ENCODE peak calls at places on chromosomes 2 and 18, in nine cellular contexts. One of them, this sample, is unnamed.

GRCh38 chr2:100554788-100555407 is 7.9 kb upstream of the PDCL3 start:
- DNase-seq in right atrium auricular region: no peak
- DNase-seq in tibial nerve: no peak
- DNase-seq in heart right ventricle: no peak
- DNase-seq in left lung: no peak
- DNase-seq in mesendoderm: no peak
- DNase-seq in CD8-positive, alpha-beta memory T cell: peak; percentile 43
- DNase-seq in CD8-positive, alpha-beta T cell: peak; percentile 22
- DNase-seq in A549: no peak
- DNase-seq in this sample: peak; percentile 22

GRCh38 chr18:220708-221107 is 47.1 kb downstream of the THOC1 start:
- DNase-seq in right atrium auricular region: no peak
- DNase-seq in tibial nerve: no peak
- DNase-seq in heart right ventricle: no peak
- DNase-seq in left lung: no peak
- DNase-seq in mesendoderm: no peak
- DNase-seq in CD8-positive, alpha-beta memory T cell: no peak
- DNase-seq in CD8-positive, alpha-beta T cell: no peak
- DNase-seq in A549: no peak
- DNase-seq in this sample: no peak

GRCh38 chr2:64135421-64135820 is 8.8 kb downstream of the PELI1 start:
- DNase-seq in right atrium auricular region: no peak
- DNase-seq in tibial nerve: no peak
- DNase-seq in heart right ventricle: no peak
- DNase-seq in left lung: no peak
- DNase-seq in mesendoderm: no peak
- DNase-seq in CD8-positive, alpha-beta memory T cell: no peak
- DNase-seq in CD8-positive, alpha-beta T cell: no peak
- DNase-seq in A549: no peak
- DNase-seq in this sample: no peak

GRCh38 chr2:232336241-232336736 is 42.3 kb upstream of the ALPP start:
- DNase-seq in right atrium auricular region: no peak
- DNase-seq in tibial nerve: no peak
- DNase-seq in heart right ventricle: no peak
- DNase-seq in left lung: no peak
- DNase-seq in mesendoderm: no peak
- DNase-seq in CD8-positive, alpha-beta memory T cell: no peak
- DNase-seq in CD8-positive, alpha-beta T cell: no peak
- DNase-seq in A549: no peak
- DNase-seq in this sample: no peak

GRCh38 chr2:205706769-205707375 is 24.6 kb downstream of the NRP2 start:
- DNase-seq in right atrium auricular region: peak; percentile 83
- DNase-seq in tibial nerve: peak; percentile 47
- DNase-seq in heart right ventricle: peak; percentile 75
- DNase-seq in left lung: no peak
- DNase-seq in mesendoderm: peak; percentile 35
- DNase-seq in CD8-positive, alpha-beta memory T cell: no peak
- DNase-seq in CD8-positive, alpha-beta T cell: peak; percentile 13
- DNase-seq in A549: peak; percentile 77
- DNase-seq in this sample: no peak

GRCh38 chr2:69013123-69013836 is at the start of gene ANTXR1:
- DNase-seq in right atrium auricular region: no peak
- DNase-seq in tibial nerve: peak; percentile 36
- DNase-seq in heart right ventricle: peak; percentile 56
- DNase-seq in left lung: peak; percentile 82
- DNase-seq in mesendoderm: peak; percentile 90
- DNase-seq in CD8-positive, alpha-beta memory T cell: peak; percentile 3
- DNase-seq in CD8-positive, alpha-beta T cell: no peak
- DNase-seq in A549: peak; percentile 82
- DNase-seq in this sample: no peak

GRCh38 chr2:28521663-28522062 is 25.8 kb downstream of the PLB1 start:
- DNase-seq in right atrium auricular region: peak; percentile 40
- DNase-seq in tibial nerve: no peak
- DNase-seq in heart right ventricle: no peak
- DNase-seq in left lung: no peak
- DNase-seq in mesendoderm: peak; percentile 22
- DNase-seq in CD8-positive, alpha-beta memory T cell: no peak
- DNase-seq in CD8-positive, alpha-beta T cell: no peak
- DNase-seq in A549: no peak
- DNase-seq in this sample: no peak

GRCh38 chr2:70069049-70069448 is 18.2 kb upstream of the PCBP1 start:
- DNase-seq in right atrium auricular region: no peak
- DNase-seq in tibial nerve: no peak
- DNase-seq in heart right ventricle: no peak
- DNase-seq in left lung: no peak
- DNase-seq in mesendoderm: no peak
- DNase-seq in CD8-positive, alpha-beta memory T cell: peak; percentile 77
- DNase-seq in CD8-positive, alpha-beta T cell: peak; percentile 58
- DNase-seq in A549: no peak
- DNase-seq in this sample: peak; percentile 99

GRCh38 chr2:127138281-127138680 is 31.3 kb upstream of the BIN1 start:
- DNase-seq in right atrium auricular region: peak; percentile 53
- DNase-seq in tibial nerve: no peak
- DNase-seq in heart right ventricle: no peak
- DNase-seq in left lung: no peak
- DNase-seq in mesendoderm: no peak
- DNase-seq in CD8-positive, alpha-beta memory T cell: no peak
- DNase-seq in CD8-positive, alpha-beta T cell: no peak
- DNase-seq in A549: no peak
- DNase-seq in this sample: no peak

GRCh38 chr18:3972291-3972985 is 482.7 kb downstream of the DLGAP1 start:
- DNase-seq in right atrium auricular region: no peak
- DNase-seq in tibial nerve: no peak
- DNase-seq in heart right ventricle: no peak
- DNase-seq in left lung: no peak
- DNase-seq in mesendoderm: peak; percentile 79
- DNase-seq in CD8-positive, alpha-beta memory T cell: no peak
- DNase-seq in CD8-positive, alpha-beta T cell: no peak
- DNase-seq in A549: no peak
- DNase-seq in this sample: no peak

GRCh38 chr2:64311948-64312621 is 141.9 kb upstream of the LGALSL start:
- DNase-seq in right atrium auricular region: peak; percentile 89
- DNase-seq in tibial nerve: peak; percentile 70
- DNase-seq in heart right ventricle: peak; percentile 81
- DNase-seq in left lung: no peak
- DNase-seq in mesendoderm: peak; percentile 73
- DNase-seq in CD8-positive, alpha-beta memory T cell: no peak
- DNase-seq in CD8-positive, alpha-beta T cell: no peak
- DNase-seq in A549: peak; percentile 53
- DNase-seq in this sample: peak; percentile 83

GRCh38 chr18:5475252-5475651 is 68.5 kb downstream of the EPB41L3 start:
- DNase-seq in right atrium auricular region: no peak
- DNase-seq in tibial nerve: no peak
- DNase-seq in heart right ventricle: no peak
- DNase-seq in left lung: no peak
- DNase-seq in mesendoderm: no peak
- DNase-seq in CD8-positive, alpha-beta memory T cell: no peak
- DNase-seq in CD8-positive, alpha-beta T cell: no peak
- DNase-seq in A549: no peak
- DNase-seq in this sample: no peak

DNA sequence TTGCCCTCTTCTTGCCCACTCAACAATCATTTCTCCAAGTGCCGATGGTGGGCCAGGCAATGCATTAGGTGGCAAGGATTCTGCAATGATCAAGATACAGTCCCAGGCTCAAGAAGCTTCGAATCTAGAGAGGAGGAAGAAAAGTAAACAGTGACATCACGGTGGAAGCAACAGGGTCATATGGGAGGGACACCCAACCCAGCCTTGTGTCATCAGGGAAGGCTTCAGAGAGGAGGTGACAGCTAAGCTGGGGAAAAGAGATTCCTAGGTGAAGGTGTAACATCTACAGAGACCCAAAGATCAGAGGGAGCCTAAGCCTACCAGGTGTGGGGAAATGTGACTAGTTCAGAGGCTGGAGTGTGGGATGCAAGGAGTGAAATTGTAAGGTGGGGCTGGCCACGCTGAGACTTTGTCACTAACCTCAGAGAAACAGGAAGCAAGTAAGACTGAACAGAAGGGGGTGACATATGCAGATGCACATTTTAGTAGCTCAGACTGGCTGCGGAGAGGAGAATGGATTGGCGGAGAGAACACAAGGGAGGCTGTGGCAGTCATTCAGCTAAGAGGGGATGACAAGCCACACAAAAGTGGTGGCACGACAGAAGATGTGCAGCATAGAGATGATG is 104.9 kb downstream of the ANKRD44 start:
- DNase-seq in right atrium auricular region: no peak
- DNase-seq in tibial nerve: no peak
- DNase-seq in heart right ventricle: no peak
- DNase-seq in left lung: no peak
- DNase-seq in mesendoderm: no peak
- DNase-seq in CD8-positive, alpha-beta memory T cell: peak; percentile 90
- DNase-seq in CD8-positive, alpha-beta T cell: peak; percentile 49
- DNase-seq in A549: no peak
- DNase-seq in this sample: peak; percentile 43
- H3K4me1 ChIP-seq in right atrium auricular region: no peaks in the 10 kb centered on the region
- H3K4me1 ChIP-seq in tibial nerve: peaks cover 59% of the 10 kb centered on the region
- H3K4me1 ChIP-seq in heart right ventricle: no peaks in the 10 kb centered on the region
- H3K4me1 ChIP-seq in left lung: peaks cover 37% of the 10 kb centered on the region
- H3K4me1 ChIP-seq in mesendoderm: no peaks in the 10 kb centered on the region
- H3K4me1 ChIP-seq in CD8-positive, alpha-beta memory T cell: peaks cover 98% of the 10 kb centered on the region
- H3K4me1 ChIP-seq in CD8-positive, alpha-beta T cell: peaks cover 94% of the 10 kb centered on the region
- H3K4me1 ChIP-seq in A549: peaks cover 4% of the 10 kb centered on the region
- H3K4me1 ChIP-seq in this sample: no peaks in the 10 kb centered on the region

DNA sequence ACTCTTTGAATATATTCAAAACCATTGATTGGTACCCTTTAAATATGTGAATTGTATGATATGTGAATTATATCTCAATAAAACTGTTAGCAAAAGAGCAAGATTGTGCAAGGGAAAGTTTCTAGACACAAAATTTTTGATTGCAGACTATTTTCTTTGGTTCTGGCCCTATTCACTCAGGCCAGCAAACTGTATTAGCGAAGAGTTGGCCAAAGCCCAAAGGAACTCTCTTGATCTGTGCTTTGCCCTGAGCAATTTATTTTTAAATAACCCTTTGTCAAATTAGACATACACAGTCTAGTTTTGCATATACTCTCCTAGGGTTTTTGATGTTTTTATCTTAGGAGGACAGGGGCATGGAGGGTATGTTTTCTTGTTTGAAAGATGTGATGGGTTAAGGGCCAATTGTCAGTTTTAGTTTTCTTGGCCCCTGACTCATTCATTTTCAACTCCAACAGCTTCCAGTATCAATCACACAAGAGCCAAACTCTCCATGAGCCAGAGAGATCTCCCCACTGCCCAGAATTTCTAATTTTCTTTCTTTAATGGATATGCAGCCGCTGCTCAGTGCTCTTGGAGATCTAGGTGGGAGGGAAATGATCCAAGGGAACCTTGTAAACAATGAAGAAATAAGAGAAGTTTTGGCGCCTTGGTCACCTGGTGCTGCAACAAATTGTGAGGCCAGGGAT is 231.5 kb downstream of the SRBD1 start:
- DNase-seq in right atrium auricular region: no peak
- DNase-seq in tibial nerve: no peak
- DNase-seq in heart right ventricle: peak; percentile 6
- DNase-seq in left lung: no peak
- DNase-seq in mesendoderm: no peak
- DNase-seq in CD8-positive, alpha-beta memory T cell: no peak
- DNase-seq in CD8-positive, alpha-beta T cell: no peak
- DNase-seq in A549: no peak
- DNase-seq in this sample: no peak
- H3K4me3 ChIP-seq in right atrium auricular region: no peak overlapping the region
- H3K4me3 ChIP-seq in tibial nerve: no peak overlapping the region
- H3K4me3 ChIP-seq in heart right ventricle: no peak overlapping the region
- H3K4me3 ChIP-seq in left lung: no peak overlapping the region
- H3K4me3 ChIP-seq in mesendoderm: no peak overlapping the region
- H3K4me3 ChIP-seq in CD8-positive, alpha-beta memory T cell: no peak overlapping the region
- H3K4me3 ChIP-seq in CD8-positive, alpha-beta T cell: no peak overlapping the region
- H3K4me3 ChIP-seq in A549: no peak overlapping the region
- H3K4me3 ChIP-seq in this sample: no peak overlapping the region

GRCh38 chr2:96209011-96209728 is 543 bp upstream of the STARD7 start:
- DNase-seq in right atrium auricular region: no peak
- DNase-seq in tibial nerve: no peak
- DNase-seq in heart right ventricle: no peak
- DNase-seq in left lung: no peak
- DNase-seq in mesendoderm: no peak
- DNase-seq in CD8-positive, alpha-beta memory T cell: no peak
- DNase-seq in CD8-positive, alpha-beta T cell: no peak
- DNase-seq in A549: no peak
- DNase-seq in this sample: no peak
- H3K4me1 ChIP-seq in right atrium auricular region: no peaks in the 10 kb centered on the region
- H3K4me1 ChIP-seq in tibial nerve: peaks cover 44% of the 10 kb centered on the region
- H3K4me1 ChIP-seq in heart right ventricle: peaks cover 43% of the 10 kb centered on the region
- H3K4me1 ChIP-seq in left lung: peaks cover 33% of the 10 kb centered on the region
- H3K4me1 ChIP-seq in mesendoderm: peaks cover 2% of the 10 kb centered on the region
- H3K4me1 ChIP-seq in CD8-positive, alpha-beta memory T cell: peaks cover 49% of the 10 kb centered on the region
- H3K4me1 ChIP-seq in CD8-positive, alpha-beta T cell: peaks cover 44% of the 10 kb centered on the region
- H3K4me1 ChIP-seq in A549: peaks cover 37% of the 10 kb centered on the region
- H3K4me1 ChIP-seq in this sample: peaks cover 15% of the 10 kb centered on the region

DNA sequence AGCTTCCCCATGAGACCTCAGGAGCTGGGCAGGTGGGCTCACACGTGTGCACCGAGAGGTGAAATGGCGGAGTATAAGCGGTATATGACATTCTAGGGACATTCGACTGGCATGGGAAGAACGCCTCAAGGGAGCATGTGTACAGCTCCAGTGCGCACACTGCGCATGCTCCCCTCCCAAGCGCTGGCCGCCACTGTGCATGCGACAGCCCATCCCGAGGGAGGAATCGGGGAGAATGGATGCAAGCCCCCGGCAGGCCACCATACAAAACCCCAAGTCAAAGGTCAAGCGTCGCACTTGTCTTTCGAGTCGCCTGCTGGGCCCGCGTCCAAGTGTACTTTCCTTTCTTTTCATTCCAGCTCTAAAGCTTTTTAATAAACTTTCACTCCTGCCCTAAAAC is 103.4 kb upstream of the ODC1 start:
- DNase-seq in right atrium auricular region: no peak
- DNase-seq in tibial nerve: no peak
- DNase-seq in heart right ventricle: no peak
- DNase-seq in left lung: peak; percentile 48
- DNase-seq in mesendoderm: no peak
- DNase-seq in CD8-positive, alpha-beta memory T cell: no peak
- DNase-seq in CD8-positive, alpha-beta T cell: no peak
- DNase-seq in A549: no peak
- DNase-seq in this sample: no peak
- H3K4me3 ChIP-seq in right atrium auricular region: no peak overlapping the region
- H3K4me3 ChIP-seq in tibial nerve: no peak overlapping the region
- H3K4me3 ChIP-seq in heart right ventricle: no peak overlapping the region
- H3K4me3 ChIP-seq in left lung: no peak overlapping the region
- H3K4me3 ChIP-seq in mesendoderm: no peak overlapping the region
- H3K4me3 ChIP-seq in CD8-positive, alpha-beta memory T cell: no peak overlapping the region
- H3K4me3 ChIP-seq in CD8-positive, alpha-beta T cell: no peak overlapping the region
- H3K4me3 ChIP-seq in A549: no peak overlapping the region
- H3K4me3 ChIP-seq in this sample: no peak overlapping the region

DNA sequence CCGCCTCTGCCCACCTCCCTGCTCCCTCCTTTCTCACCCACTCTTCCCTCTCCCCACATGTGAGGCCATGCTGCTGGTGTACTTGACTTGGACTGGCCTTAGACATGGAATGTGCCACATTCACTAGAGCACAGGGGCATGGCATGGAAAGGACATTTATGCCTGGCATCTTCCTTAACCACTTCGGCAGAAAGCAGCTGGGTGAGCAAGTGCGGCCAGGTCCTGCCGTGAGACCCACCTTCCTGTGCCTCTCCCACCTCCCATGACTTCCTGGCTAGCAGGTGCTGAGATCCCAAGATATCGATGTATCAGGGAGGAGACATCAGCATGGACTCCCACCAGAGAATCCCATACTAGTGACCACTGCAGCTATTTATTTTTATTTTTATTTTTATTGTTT is 13.0 kb downstream of the GPR55 start:
- DNase-seq in right atrium auricular region: no peak
- DNase-seq in tibial nerve: no peak
- DNase-seq in heart right ventricle: no peak
- DNase-seq in left lung: no peak
- DNase-seq in mesendoderm: no peak
- DNase-seq in CD8-positive, alpha-beta memory T cell: no peak
- DNase-seq in CD8-positive, alpha-beta T cell: no peak
- DNase-seq in A549: no peak
- DNase-seq in this sample: no peak
- H3K4me1 ChIP-seq in right atrium auricular region: no peaks in the 10 kb centered on the region
- H3K4me1 ChIP-seq in tibial nerve: no peaks in the 10 kb centered on the region
- H3K4me1 ChIP-seq in heart right ventricle: no peaks in the 10 kb centered on the region
- H3K4me1 ChIP-seq in left lung: no peaks in the 10 kb centered on the region
- H3K4me1 ChIP-seq in mesendoderm: no peaks in the 10 kb centered on the region
- H3K4me1 ChIP-seq in CD8-positive, alpha-beta memory T cell: no peaks in the 10 kb centered on the region
- H3K4me1 ChIP-seq in CD8-positive, alpha-beta T cell: no peaks in the 10 kb centered on the region
- H3K4me1 ChIP-seq in A549: peaks cover 12% of the 10 kb centered on the region
- H3K4me1 ChIP-seq in this sample: no peaks in the 10 kb centered on the region